ENCODE peak calls at places on chromosomes 7 and 10, in four cellular contexts. K, L, B and M are unnamed samples.

GRCh38 chr10:17409170-17409733 is 45.1 kb downstream of the ST8SIA6 start:
- DNase-seq in K (no peak), L (no peak), B (no peak), M (no peak)

GRCh38 chr10:17217661-17218306 is 10.3 kb upstream of the VIM start:
- DNase-seq in K (no peak), L (no peak), B (no peak), M (no peak)

GRCh38 chr7:48443051-48443450 is 271.8 kb downstream of the ABCA13 start:
- DNase-seq in K (no peak), L (no peak), B (no peak), M (no peak)

GRCh38 chr7:112160130-112160770 is 45.9 kb downstream of the DOCK4 start:
- DNase-seq in K (no peak), L (no peak), B (no peak), M (no peak)

GRCh38 chr7:80387634-80388033 is 124.2 kb downstream of the GNAT3 start:
- DNase-seq in K (no peak), L (no peak), B (no peak), M (no peak)

GRCh38 chr10:76874151-76874550 is 763.5 kb downstream of the KCNMA1 start:
- DNase-seq in K (no peak), L (no peak), B (no peak), M (no peak)

GRCh38 chr7:159061674-159062212 is 82.9 kb downstream of the VIPR2 start:
- DNase-seq in K (no peak), L (no peak), B (no peak), M (no peak)

GRCh38 chr10:98569878-98570277 is 123.1 kb upstream of the HPS1 start:
- DNase-seq in K (no peak), L (no peak), B (no peak), M (no peak)

GRCh38 chr10:129779126-129779525 is 184.9 kb downstream of the EBF3 start:
- DNase-seq in K (no peak), L (no peak), B (no peak), M (no peak)

GRCh38 chr7:148687555-148687954 is 11.1 kb upstream of the CUL1 start:
- DNase-seq in K (no peak), L (no peak), B (no peak), M (no peak)

GRCh38 chr7:82609746-82610145 is 166.2 kb upstream of the CACNA2D1 start:
- DNase-seq in K (no peak), L (no peak), B (no peak), M (no peak)
- TF ChIP-seq SPI1 in K (no peak), L (no peak), B (no peak), M (no peak)

DNA sequence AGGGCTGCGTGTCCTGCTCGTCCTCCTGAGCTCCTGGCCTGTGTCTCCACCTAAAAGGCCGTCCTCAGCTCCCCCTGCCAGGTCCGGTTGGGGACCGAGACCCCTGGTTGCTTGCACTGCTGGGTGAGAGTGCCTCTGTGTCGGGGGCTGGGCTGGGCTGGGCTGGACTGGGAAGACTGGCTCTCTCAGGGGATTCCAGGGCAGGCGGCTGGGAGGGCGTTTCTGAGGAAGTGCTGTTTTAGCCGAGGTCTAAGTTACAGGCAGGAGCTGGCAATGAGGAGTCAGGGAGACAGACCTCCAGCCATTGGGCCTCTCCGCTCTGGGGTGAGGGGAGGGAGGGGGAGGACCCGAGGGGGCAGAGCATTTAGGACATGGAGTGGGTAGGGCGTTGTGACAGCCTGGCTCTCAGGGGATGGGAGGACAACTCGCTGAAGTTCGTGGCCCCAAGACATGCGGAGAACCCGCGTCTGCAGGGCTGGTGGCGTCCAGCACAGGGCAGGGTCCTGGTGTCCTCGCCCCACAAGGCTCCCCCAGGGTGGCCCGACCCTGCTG is 20.9 kb downstream of the FOXK1 start:
- DNase-seq in K (no peak), L (no peak), B (no peak), M (no peak)
- TF ChIP-seq SPI1 in K (no peak), L (no peak), B (no peak), M (no peak)

DNA sequence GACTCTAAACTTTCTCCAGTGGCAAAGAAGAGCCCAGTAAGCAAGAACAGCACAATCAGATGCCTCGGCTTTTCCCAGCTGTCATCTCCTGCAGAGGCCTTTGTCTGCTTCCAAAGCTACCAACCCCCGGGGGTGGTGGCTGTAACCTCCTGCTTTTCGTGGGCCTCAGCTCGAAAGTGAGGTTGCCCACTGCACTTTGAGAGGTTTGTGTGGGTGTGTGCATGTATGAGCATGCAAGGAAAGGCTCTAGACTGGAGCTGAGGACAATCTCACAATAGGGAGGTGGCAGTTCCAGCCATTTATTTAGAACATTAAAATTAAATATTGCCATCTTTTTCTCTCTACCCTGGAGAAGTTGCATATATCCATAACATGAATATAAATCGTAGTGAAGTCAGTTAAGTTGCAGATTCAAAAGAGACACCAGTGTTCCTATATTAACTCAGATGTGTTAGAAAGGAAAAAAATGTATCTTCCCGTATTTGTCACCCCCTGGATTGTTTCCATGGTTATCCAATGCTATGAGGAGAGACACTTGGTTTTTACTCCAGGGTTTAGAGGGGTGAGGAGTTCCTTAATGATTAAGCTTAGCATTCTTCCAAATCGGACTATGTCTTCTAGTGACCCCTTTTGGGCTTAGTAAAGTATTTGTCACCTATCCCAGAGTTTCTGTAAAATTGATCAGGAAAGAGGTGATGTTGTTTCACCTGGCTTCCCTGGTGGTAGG is 781.1 kb downstream of the INHBA start:
- DNase-seq in K (no peak), L (no peak), B (no peak), M (no peak)
- TF ChIP-seq SPI1 in K (no peak), L (no peak), B (no peak), M (no peak)

GRCh38 chr10:33982995-33983394 is 648.5 kb upstream of the NRP1 start:
- DNase-seq in K (no peak), L (no peak), B (no peak), M (no peak)
- TF ChIP-seq SPI1 in K (no peak), L (no peak), B (no peak), M (no peak)